ENCODE peak calls at places on chromosomes 16 and 17, in six cellular contexts. T is neural progenitor cell, E is OCI-LY7, W is hepatocyte, J is cardiac muscle cell, D is uterus. F is an unnamed sample.

GRCh38 chr16:77951788-77952187 is 70.6 kb upstream of the CLEC3A start:
- DNase-seq in E (peak; percentile 33), J (peak; percentile 1), W (peak; percentile 67), T (peak; percentile 50), D (no peak), F (no peak)

GRCh38 chr17:79741751-79742588 is 11.2 kb downstream of the ENPP7 start:
- DNase-seq in T (peak; percentile 87), W (peak; percentile 91), E (peak; percentile 71), J (peak; percentile 54), D (peak; percentile 48), F (peak; percentile 53)

GRCh38 chr16:83992624-83993023 is 24.6 kb downstream of the NECAB2 start:
- DNase-seq in E (no peak), W (no peak), T (no peak), D (peak; percentile 25), J (peak; percentile 83), F (no peak)

GRCh38 chr16:87945351-87946042 is 5.7 kb upstream of the BANP start:
- DNase-seq in D (peak; percentile 62), E (peak; percentile 38), T (peak; percentile 46), W (peak; percentile 91), J (peak; percentile 84), F (peak; percentile 53)

GRCh38 chr17:31744541-31744951 is 114.5 kb downstream of the COPRS start:
- DNase-seq in E (no peak), D (no peak), W (no peak), J (peak; percentile 31), T (no peak), F (no peak)

GRCh38 chr17:8019665-8020064 is 17.2 kb downstream of the GUCY2D start:
- DNase-seq in T (no peak), J (no peak), E (no peak), D (no peak), W (no peak), F (peak; percentile 61)

GRCh38 chr17:73554498-73554897 is 89.7 kb downstream of the SDK2 start:
- DNase-seq in T (no peak), J (no peak), E (no peak), D (no peak), W (no peak), F (no peak)

GRCh38 chr16:27383511-27384243 is 18.3 kb upstream of the IL21R start:
- DNase-seq in J (no peak), W (no peak), T (no peak), E (no peak), D (no peak), F (peak; percentile 72)

GRCh38 chr17:39461911-39462641 is 790 bp downstream of the CDK12 start:
- DNase-seq in D (peak; percentile 22), E (peak; percentile 25), W (no peak), T (no peak), J (no peak), F (peak; percentile 62)

GRCh38 chr16:56450275-56450889 is 750 bp downstream of the NUDT21 start:
- DNase-seq in J (peak; percentile 10), E (peak; percentile 23), W (peak; percentile 18), T (peak; percentile 34), D (no peak), F (no peak)

GRCh38 chr17:70989301-70989700 is 820.0 kb downstream of the KCNJ2 start:
- DNase-seq in J (peak; percentile 28), W (no peak), E (no peak), D (no peak), T (no peak), F (no peak)

GRCh38 chr16:46689492-46690280 is at the start of gene ORC6:
- DNase-seq in D (peak; percentile 98), E (peak; percentile 98), T (peak; percentile 98), W (peak; percentile 98), J (peak; percentile 98), F (peak; percentile 99)
- TF ChIP-seq CTCF in D (no peak), E (peak; percentile 85), T (peak; percentile 60), W (peak; percentile 62), J (peak; percentile 58), F (peak; percentile 5)

DNA sequence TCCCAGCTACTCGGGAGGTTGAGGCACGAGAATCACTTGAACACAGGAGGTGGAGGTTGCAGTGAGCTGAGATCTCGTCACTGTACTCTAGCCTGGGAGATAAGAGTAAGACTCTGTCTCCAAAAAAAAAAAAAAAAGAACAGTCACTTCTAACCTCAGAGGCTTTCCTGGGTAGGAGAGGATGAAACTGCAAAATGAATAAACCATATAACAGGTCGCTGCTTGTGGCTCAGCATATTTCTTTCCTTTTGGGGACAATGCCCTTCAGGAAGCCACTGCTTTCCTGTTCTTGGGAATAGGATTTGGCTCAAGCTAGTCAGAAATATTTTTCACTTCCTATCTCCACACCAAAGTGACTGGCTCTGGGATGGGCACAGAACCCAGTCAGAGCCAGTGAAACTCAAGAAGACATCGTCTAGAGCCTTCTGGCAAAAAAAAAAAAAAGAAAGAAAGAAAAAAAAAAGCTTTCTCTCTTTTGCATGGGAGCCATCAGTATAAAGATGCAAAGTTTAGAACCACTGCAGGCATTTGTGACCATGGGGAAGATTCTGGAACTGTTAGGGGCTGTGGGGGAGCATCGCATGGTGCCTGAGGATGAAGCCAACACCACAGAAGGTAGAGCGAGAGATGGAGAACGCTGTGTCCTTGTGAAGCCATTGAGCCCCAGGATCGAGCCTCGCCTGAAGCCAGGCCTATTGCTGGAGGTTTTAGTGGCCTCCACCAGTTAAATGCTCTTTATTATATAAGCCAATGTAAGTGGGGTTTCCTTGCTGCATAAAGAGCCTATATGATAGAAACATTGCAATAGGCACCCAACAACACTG is 71.8 kb upstream of the MRTFB start:
- DNase-seq in J (no peak), E (peak; percentile 44), D (no peak), W (no peak), T (no peak), F (no peak)
- H3K4me3 ChIP-seq in J (no peak overlapping the region), E (no peak overlapping the region), D (no peak overlapping the region), W (no peak overlapping the region), T (no peak overlapping the region), F (no peak overlapping the region)

DNA sequence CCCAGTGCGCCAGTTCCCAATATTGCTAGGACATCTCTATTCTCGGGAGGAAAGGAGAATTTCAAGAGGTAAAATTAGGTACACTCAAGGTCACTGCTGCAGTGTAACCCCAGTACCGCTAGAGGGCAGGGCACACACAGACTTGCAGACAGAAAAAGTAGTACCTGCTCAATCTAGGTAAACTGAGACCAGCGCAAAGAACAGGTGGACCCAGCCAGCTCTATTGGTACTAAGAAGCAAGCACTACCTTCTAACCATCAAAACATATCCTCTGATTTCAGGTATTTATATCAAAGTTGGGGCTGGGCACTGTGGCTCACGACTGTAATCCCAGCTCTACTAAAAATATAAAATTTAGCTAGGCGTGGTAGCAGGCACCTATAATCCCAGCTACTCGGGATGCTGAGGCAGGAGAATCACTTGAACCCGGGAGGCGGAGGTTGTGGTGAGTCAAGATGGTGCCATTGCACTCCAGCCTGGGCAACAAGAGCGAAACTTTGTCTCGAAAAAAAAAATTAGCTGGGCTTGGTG is 3.6 kb upstream of the WDR81 start:
- DNase-seq in D (peak; percentile 73), W (peak; percentile 73), J (peak; percentile 67), T (peak; percentile 64), E (peak; percentile 77), F (peak; percentile 67)
- H3K4me1 ChIP-seq in D (peaks cover 3% of the 10 kb centered on the region), W (peaks cover 25% of the 10 kb centered on the region), J (peaks cover 5% of the 10 kb centered on the region), T (peaks cover 8% of the 10 kb centered on the region), E (peaks cover 53% of the 10 kb centered on the region), F (no peaks in the 10 kb centered on the region)

DNA sequence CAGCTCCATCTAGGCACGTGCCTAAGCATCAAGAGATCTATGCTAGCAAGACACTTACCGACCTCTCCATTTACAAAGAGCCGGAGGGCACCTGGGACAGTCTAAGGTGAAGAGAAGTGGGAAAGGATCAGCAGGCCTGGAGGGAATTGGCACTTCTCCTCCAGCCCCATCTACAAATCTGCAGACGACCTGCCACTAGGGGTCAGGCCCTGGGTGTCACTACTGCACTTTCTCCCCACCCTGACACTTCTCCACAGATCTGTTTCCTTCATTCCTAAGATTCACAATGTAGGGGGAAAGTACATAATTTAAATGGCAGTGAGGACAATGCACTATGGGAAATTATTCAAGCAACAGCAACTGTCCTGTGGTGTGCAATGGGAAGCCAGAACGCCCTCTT is 8.1 kb downstream of the MKS1 start:
- DNase-seq in T (no peak), J (no peak), E (no peak), D (no peak), W (no peak), F (no peak)
- TF ChIP-seq CTCF in T (peak; percentile 17), J (no peak), E (peak; percentile 63), D (no peak), W (no peak), F (no peak)

GRCh38 chr17:40548491-40548981 is 16.7 kb downstream of the CCR7 start:
- DNase-seq in E (no peak), T (no peak), D (peak; percentile 12), W (no peak), J (no peak), F (peak; percentile 17)

GRCh38 chr17:40545660-40546059 is 19.6 kb downstream of the CCR7 start:
- DNase-seq in D (peak; percentile 16), J (no peak), T (no peak), E (no peak), W (no peak), F (peak; percentile 62)

GRCh38 chr17:40547785-40548478 is 17.3 kb downstream of the CCR7 start:
- DNase-seq in T (no peak), J (no peak), D (no peak), W (no peak), E (no peak), F (peak; percentile 4)

GRCh38 chr17:40548982-40549680 is 16.1 kb downstream of the CCR7 start:
- DNase-seq in J (peak; percentile 85), D (peak; percentile 71), E (no peak), T (no peak), W (no peak), F (peak; percentile 88)

GRCh38 chr17:40547079-40547784 is 18.0 kb downstream of the CCR7 start:
- DNase-seq in J (no peak), D (peak; percentile 22), T (no peak), W (peak; percentile 2), E (peak; percentile 88), F (peak; percentile 60)
- H3K4me3 ChIP-seq in J (no peak overlapping the region), D (no peak overlapping the region), T (no peak overlapping the region), W (no peak overlapping the region), E (peak overlapping the region; percentile 8), F (no peak overlapping the region)